ENCODE peak calls at places on chromosomes 13 and 19, in ten cellular contexts. U, S, X, V, Q, E, C, O, R and F are unnamed samples.

GRCh38 chr19:16325161-16325527 is 518 bp downstream of the KLF2 start:
- DNase-seq in E (no peak), S (no peak), C (peak; percentile 76), X (no peak), Q (no peak), R (no peak), V (peak; percentile 41), U (no peak), O (no peak), F (peak; percentile 50)

GRCh38 chr19:13884726-13885591 is 8.0 kb downstream of the NANOS3 start:
- DNase-seq in O (no peak), U (no peak), X (peak; percentile 87), Q (no peak), V (no peak), E (no peak), C (no peak), S (no peak), R (no peak), F (no peak)

GRCh38 chr13:49533586-49534269 is 38.0 kb downstream of the PHF11 start:
- DNase-seq in O (no peak), U (no peak), V (no peak), C (no peak), Q (no peak), E (no peak), X (no peak), S (no peak), R (no peak), F (no peak)

GRCh38 chr19:35355851-35356460 is 2.3 kb upstream of the FFAR3 start:
- DNase-seq in Q (no peak), S (no peak), R (no peak), O (peak; percentile 6), X (no peak), E (no peak), U (no peak), V (no peak), C (no peak), F (no peak)

GRCh38 chr19:6092329-6093286 is 17.7 kb downstream of the RFX2 start:
- DNase-seq in C (peak; percentile 93), Q (peak; percentile 56), U (peak; percentile 74), V (peak; percentile 77), X (peak; percentile 80), O (peak; percentile 77), S (no peak), E (peak; percentile 83), R (peak; percentile 88), F (peak; percentile 81)

GRCh38 chr19:8459520-8460260 is 14.9 kb downstream of the HNRNPM start:
- DNase-seq in S (no peak), Q (no peak), O (peak; percentile 59), U (no peak), R (peak; percentile 86), V (peak; percentile 52), C (no peak), E (peak; percentile 89), X (no peak), F (no peak)

GRCh38 chr19:10320602-10321416 is 5.0 kb upstream of the FDX2 start:
- DNase-seq in S (no peak), O (no peak), V (no peak), U (no peak), R (no peak), E (no peak), Q (no peak), C (no peak), X (no peak), F (no peak)

GRCh38 chr19:2474232-2475017 is 1.5 kb upstream of the GADD45B start:
- DNase-seq in U (peak; percentile 84), S (no peak), V (peak; percentile 82), X (peak; percentile 88), R (peak; percentile 87), O (peak; percentile 89), Q (peak; percentile 95), C (peak; percentile 89), E (peak; percentile 90), F (peak; percentile 87)

GRCh38 chr19:18160441-18160791 is 7.5 kb downstream of the PIK3R2 start:
- DNase-seq in U (no peak), S (no peak), Q (no peak), V (no peak), R (no peak), O (no peak), C (no peak), E (no peak), X (no peak), F (no peak)

GRCh38 chr13:59367467-59367866 is 796.3 kb downstream of the DIAPH3 start:
- DNase-seq in O (no peak), R (no peak), S (no peak), E (no peak), Q (no peak), X (no peak), V (no peak), U (no peak), C (no peak), F (no peak)

GRCh38 chr13:75426421-75426820 is 55.5 kb downstream of the TBC1D4 start:
- DNase-seq in E (no peak), V (no peak), U (no peak), O (no peak), X (no peak), Q (no peak), S (no peak), R (no peak), C (no peak), F (no peak)

GRCh38 chr19:1745589-1746031 is 7.7 kb upstream of the ONECUT3 start:
- DNase-seq in E (no peak), Q (peak; percentile 49), R (no peak), U (no peak), C (no peak), O (peak; percentile 29), X (no peak), V (peak; percentile 37), S (no peak), F (no peak)

GRCh38 chr13:23615677-23616076 is 45.5 kb downstream of the TNFRSF19 start:
- DNase-seq in S (no peak), V (no peak), C (no peak), O (no peak), U (no peak), R (no peak), E (no peak), X (no peak), Q (peak; percentile 15), F (peak; percentile 49)

DNA sequence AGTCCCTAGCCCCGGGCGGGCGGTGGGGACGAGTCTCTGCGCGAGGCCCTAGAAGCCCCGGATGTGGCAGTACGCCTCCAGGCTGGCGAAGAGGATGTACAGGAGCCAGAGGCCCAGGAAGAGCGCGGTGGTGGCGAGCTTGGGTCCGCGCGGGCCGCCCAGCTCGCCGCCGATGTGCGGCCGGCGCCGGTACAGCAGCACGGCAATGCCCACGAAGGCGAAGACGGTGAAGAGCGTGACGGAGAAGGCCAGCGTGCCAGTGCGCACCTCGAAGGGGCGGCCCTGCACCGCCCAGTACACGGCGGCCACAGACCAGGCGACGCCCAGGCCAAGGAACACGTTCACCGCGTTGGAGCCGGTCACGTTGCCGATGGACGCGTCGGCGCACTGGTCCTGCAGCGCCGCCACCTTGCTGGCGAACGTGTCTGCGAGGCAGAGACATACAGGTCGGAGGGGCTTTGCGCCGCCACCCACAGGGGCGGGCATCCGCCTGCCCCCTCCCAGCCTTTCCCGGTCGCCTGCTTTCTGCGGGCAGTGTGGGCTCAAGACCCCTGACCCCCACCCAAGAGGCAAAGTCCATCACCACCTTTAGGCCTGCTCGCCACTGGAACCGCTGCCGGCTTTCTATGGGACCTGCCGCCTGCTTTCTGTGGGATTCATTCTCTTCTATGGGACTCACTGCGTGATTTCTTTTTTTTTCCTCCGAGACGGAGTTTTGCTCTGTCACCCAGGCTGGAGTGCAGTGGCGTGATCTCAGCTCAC is 10.9 kb upstream of the MEIS3 start:
- DNase-seq in S (no peak), Q (no peak), R (peak; percentile 27), C (peak; percentile 71), U (no peak), E (peak; percentile 62), V (no peak), X (peak; percentile 53), O (peak; percentile 51), F (peak; percentile 30)
- TF ChIP-seq CTCF in S (no peak), Q (no peak), R (no peak), C (no peak), U (no peak), E (no peak), V (no peak), X (peak; percentile 14), O (peak; percentile 5), F (peak; percentile 36)

DNA sequence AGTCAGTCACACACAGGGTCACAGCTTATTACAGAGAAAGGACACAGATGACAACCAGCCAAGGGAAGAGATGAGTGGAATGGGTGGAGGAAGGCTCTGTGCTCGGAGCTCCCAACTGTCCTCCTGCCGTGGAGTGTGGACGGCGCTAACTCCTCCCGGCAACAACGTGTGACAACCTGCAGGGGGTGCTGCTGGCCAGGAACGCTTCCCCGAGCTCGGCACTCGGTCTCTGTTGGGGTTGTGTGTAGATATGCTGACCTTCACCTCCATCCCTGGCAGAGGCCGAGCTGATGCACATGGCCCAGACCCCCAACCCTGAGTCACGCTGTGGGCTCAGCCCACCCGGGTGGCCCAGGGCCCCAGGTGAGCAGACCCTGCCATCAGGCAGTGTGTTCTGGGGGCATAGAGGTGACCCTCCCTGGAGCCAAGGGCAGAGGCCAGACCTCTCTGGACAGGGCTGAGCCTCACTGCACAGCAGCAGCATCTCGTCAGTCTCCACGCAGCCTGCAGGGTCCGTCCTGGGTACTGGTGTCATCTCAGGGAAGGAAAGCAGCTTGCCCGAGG is 14.1 kb downstream of the ZNF444 start:
- DNase-seq in C (no peak), E (no peak), U (no peak), O (no peak), S (no peak), Q (no peak), V (peak; percentile 31), X (no peak), R (no peak), F (no peak)
- TF ChIP-seq CTCF in C (peak; percentile 50), E (peak; percentile 54), U (no peak), O (peak; percentile 39), S (peak; percentile 39), Q (peak; percentile 54), V (peak; percentile 23), X (peak; percentile 12), R (peak; percentile 31), F (peak; percentile 30)

GRCh38 chr13:105144020-105144419 is 1391.4 kb downstream of the EFNB2 start:
- DNase-seq in R (no peak), E (no peak), C (no peak), V (peak; percentile 6), Q (no peak), O (no peak), U (no peak), S (no peak), X (no peak), F (no peak)
- TF ChIP-seq CTCF in R (no peak), E (no peak), C (no peak), V (no peak), Q (no peak), O (no peak), U (no peak), S (no peak), X (no peak), F (no peak)

GRCh38 chr13:26719356-26719945 is 41.1 kb downstream of the GPR12 start:
- DNase-seq in U (no peak), S (no peak), R (peak; percentile 4), V (no peak), Q (peak; percentile 68), E (peak; percentile 20), X (no peak), O (no peak), C (no peak), F (no peak)
- TF ChIP-seq CTCF in U (no peak), S (peak; percentile 24), R (peak; percentile 18), V (no peak), Q (peak; percentile 49), E (peak; percentile 27), X (no peak), O (peak; percentile 26), C (no peak), F (no peak)